ENCODE peak calls at places on chromosomes 2 and 18, in ten cellular contexts. D is brain microvascular endothelial cell; W is body of pancreas; J is Peyer's patch; U is epithelial cell of proximal tubule; P is adrenal gland; R is ascending aorta; H is CD4-positive, alpha-beta T cell; I is AG09319; B is foreskin keratinocyte. F is an unnamed sample.

GRCh38 chr2:109438773-109439191 is 175.0 kb downstream of the SEPTIN10 start:
- DNase-seq in I (peak), J (no peak), R (peak), P (peak), B (peak), W (no peak), D (peak), U (no peak), H (no peak), F (no peak)

GRCh38 chr18:22471546-22472131 is 53.9 kb upstream of the CTAGE1 start:
- DNase-seq in D (peak), P (peak), H (no peak), R (peak), I (no peak), W (peak), B (no peak), U (peak), J (no peak), F (no peak)

GRCh38 chr2:95240091-95240490 is 32.8 kb downstream of the ZNF892 start:
- DNase-seq in W (no peak), P (no peak), I (no peak), D (no peak), J (no peak), U (no peak), R (no peak), B (peak), H (no peak), F (no peak)

GRCh38 chr2:72673279-72673678 is 152.6 kb downstream of the EXOC6B start:
- DNase-seq in W (no peak), I (no peak), U (peak), H (no peak), R (no peak), P (no peak), J (no peak), D (no peak), B (no peak), F (no peak)

GRCh38 chr2:70103531-70104061 is 16.3 kb downstream of the PCBP1 start:
- DNase-seq in U (no peak), W (no peak), H (no peak), R (no peak), I (no peak), J (peak), P (no peak), D (no peak), B (no peak), F (no peak)

GRCh38 chr18:45891806-45892205 is 66.3 kb downstream of the SIGLEC15 start:
- DNase-seq in U (no peak), H (no peak), D (no peak), B (no peak), R (no peak), P (no peak), J (no peak), I (no peak), W (no peak), F (no peak)

GRCh38 chr2:96894151-96894531 is 24.3 kb upstream of the SEMA4C start:
- DNase-seq in U (no peak), W (no peak), H (no peak), I (no peak), R (no peak), B (no peak), P (no peak), D (no peak), J (no peak), F (no peak)

GRCh38 chr2:216618785-216619184 is 14.4 kb upstream of the IGFBP2 start:
- DNase-seq in D (no peak), J (no peak), W (no peak), U (no peak), R (no peak), B (no peak), H (no peak), P (no peak), I (no peak), F (no peak)

GRCh38 chr2:16002575-16002974 is 62.2 kb downstream of the MYCN start:
- DNase-seq in R (no peak), I (no peak), D (no peak), P (no peak), J (no peak), H (no peak), B (no peak), U (no peak), W (no peak), F (no peak)

GRCh38 chr2:161031516-161031915 is 128.7 kb upstream of the TANK start:
- DNase-seq in J (no peak), U (no peak), H (no peak), D (no peak), W (no peak), B (no peak), I (no peak), R (no peak), P (no peak), F (no peak)

GRCh38 chr2:145038041-145038525 is 518.2 kb upstream of the ZEB2 start:
- DNase-seq in B (no peak), R (no peak), W (no peak), I (no peak), D (no peak), H (no peak), P (no peak), J (no peak), U (no peak), F (no peak)

GRCh38 chr2:190149942-190150341 is 87.4 kb upstream of the MSTN start:
- DNase-seq in U (no peak), B (no peak), H (no peak), D (no peak), R (no peak), P (no peak), I (no peak), J (no peak), W (no peak), F (no peak)

GRCh38 chr2:47641366-47641765 is 141.6 kb upstream of the MSH6 start:
- DNase-seq in B (no peak), P (no peak), J (no peak), R (no peak), D (no peak), U (no peak), H (no peak), W (no peak), I (no peak), F (no peak)

GRCh38 chr2:171598713-171599319 is 76.5 kb downstream of the CYBRD1 start:
- DNase-seq in I (peak), D (peak), P (peak), H (peak), U (peak), R (no peak), W (peak), B (peak), J (peak), F (no peak)

DNA sequence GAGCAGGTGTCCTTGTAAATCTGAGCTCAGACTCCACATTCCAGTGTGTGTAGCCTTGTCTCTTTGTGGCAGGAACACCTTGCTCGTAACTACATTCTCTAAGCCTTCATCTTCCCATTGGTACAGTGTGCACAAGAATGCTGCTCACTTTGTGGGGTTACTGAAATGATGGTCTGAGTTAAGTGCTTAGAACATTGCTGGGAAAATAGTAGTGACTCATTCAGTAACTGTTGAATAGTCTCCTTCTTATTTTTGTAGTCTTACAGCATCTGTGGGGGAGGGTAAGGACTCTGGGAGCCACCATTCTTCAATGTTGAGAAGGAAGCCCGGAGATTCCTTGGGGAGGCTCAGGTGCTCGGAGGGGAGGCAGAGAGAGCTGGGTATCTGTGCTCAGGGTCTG is 236.0 kb upstream of the HDAC4 start:
- DNase-seq in W (no peak), R (no peak), J (no peak), P (no peak), I (no peak), D (no peak), B (no peak), U (no peak), H (no peak), F (no peak)
- TF ChIP-seq CTCF in W (no peak), R (no peak), J (no peak), P (no peak), I (no peak), D (no peak), B (no peak), U (no peak), H (no peak), F (no peak)

GRCh38 chr2:232435375-232435648 is 20.6 kb upstream of the ALPI start:
- DNase-seq in I (no peak), R (no peak), U (no peak), D (no peak), W (no peak), B (no peak), J (no peak), P (no peak), H (no peak), F (no peak)

GRCh38 chr2:232431705-232432590 is 24.0 kb upstream of the ALPI start:
- DNase-seq in H (no peak), U (no peak), I (no peak), W (no peak), P (no peak), R (no peak), B (no peak), D (no peak), J (no peak), F (no peak)

GRCh38 chr2:232434563-232435374 is 21.2 kb upstream of the ALPI start:
- DNase-seq in U (no peak), B (no peak), R (no peak), D (no peak), J (no peak), I (no peak), P (no peak), H (no peak), W (no peak), F (no peak)

GRCh38 chr2:232434091-232434490 is 21.9 kb upstream of the ALPI start:
- DNase-seq in W (no peak), D (no peak), B (no peak), H (no peak), R (no peak), U (no peak), P (no peak), I (no peak), J (no peak), F (no peak)

DNA sequence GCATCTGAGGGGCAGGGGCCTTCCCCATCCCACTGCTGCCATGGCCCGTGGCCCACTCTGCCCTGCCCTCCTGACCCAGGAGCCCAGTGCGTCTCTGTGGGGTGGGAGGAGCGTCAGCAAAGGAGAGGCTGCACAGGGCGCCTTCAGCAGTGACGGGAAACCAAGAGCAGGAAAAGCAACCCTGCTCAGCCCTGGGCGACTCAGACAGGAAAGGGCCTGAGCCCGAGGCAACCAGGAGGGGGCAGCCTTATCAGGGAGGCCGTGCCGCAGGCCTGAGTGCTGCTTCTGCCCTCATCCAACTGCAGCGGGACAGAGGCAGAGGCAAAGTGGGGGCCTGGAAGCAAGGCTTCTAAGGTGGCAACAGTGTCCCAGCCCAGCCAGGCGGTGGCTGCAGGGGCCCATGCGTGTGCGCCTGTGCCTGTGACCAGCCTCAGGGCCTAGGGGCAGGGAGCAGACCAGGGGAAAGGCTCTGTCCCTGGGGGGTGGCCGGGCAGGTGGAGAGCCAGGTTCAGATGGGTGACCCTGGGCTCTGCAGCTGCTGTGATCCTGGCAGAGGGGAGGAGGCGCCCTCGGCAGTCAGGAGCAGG is 23.3 kb upstream of the ALPI start:
- DNase-seq in D (no peak), P (no peak), H (no peak), I (no peak), R (no peak), B (no peak), W (no peak), U (no peak), J (no peak), F (no peak)
- TF ChIP-seq CTCF in D (peak), P (no peak), H (no peak), I (no peak), R (no peak), B (peak), W (no peak), U (no peak), J (no peak), F (no peak)

DNA sequence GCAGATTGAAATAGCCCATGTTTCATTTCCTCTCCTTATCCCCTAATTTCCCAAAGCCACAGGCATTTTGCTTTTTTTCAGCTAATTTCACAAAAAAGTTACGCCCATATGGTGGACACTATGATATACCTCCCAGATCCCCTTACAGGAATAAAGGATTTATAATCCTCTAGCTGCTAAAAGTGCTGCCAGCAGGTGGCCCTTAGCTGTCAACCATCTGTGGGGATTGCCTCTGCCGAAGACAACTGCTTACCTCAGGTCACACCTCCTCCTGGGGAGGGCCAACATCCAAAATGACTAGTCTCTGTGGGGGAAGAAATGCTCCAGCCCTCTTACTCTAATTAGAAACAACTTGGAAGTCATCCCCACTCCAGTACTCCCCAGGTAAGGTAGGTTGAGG is 61.0 kb upstream of the EPB41L3 start:
- DNase-seq in R (no peak), J (no peak), I (no peak), B (no peak), W (no peak), H (no peak), U (no peak), P (no peak), D (no peak), F (no peak)
- TF ChIP-seq CTCF in R (no peak), J (peak), I (no peak), B (peak), W (no peak), H (no peak), U (peak), P (no peak), D (peak), F (no peak)

GRCh38 chr2:168703926-168704325 is 98.5 kb upstream of the NOSTRIN start:
- DNase-seq in U (no peak), I (no peak), B (no peak), R (no peak), H (no peak), D (no peak), J (no peak), W (no peak), P (no peak), F (no peak)

GRCh38 chr2:168706806-168707205 is 95.6 kb upstream of the NOSTRIN start:
- DNase-seq in I (no peak), B (no peak), W (no peak), P (no peak), D (no peak), J (no peak), U (no peak), R (no peak), H (no peak), F (no peak)

GRCh38 chr2:168708099-168708498 is 94.3 kb upstream of the NOSTRIN start:
- DNase-seq in B (no peak), R (no peak), W (no peak), D (no peak), U (no peak), P (no peak), H (no peak), J (no peak), I (no peak), F (no peak)

GRCh38 chr2:168702579-168702978 is 99.9 kb upstream of the NOSTRIN start:
- DNase-seq in I (no peak), B (no peak), W (no peak), J (no peak), D (no peak), R (no peak), P (no peak), H (no peak), U (no peak), F (no peak)

DNA sequence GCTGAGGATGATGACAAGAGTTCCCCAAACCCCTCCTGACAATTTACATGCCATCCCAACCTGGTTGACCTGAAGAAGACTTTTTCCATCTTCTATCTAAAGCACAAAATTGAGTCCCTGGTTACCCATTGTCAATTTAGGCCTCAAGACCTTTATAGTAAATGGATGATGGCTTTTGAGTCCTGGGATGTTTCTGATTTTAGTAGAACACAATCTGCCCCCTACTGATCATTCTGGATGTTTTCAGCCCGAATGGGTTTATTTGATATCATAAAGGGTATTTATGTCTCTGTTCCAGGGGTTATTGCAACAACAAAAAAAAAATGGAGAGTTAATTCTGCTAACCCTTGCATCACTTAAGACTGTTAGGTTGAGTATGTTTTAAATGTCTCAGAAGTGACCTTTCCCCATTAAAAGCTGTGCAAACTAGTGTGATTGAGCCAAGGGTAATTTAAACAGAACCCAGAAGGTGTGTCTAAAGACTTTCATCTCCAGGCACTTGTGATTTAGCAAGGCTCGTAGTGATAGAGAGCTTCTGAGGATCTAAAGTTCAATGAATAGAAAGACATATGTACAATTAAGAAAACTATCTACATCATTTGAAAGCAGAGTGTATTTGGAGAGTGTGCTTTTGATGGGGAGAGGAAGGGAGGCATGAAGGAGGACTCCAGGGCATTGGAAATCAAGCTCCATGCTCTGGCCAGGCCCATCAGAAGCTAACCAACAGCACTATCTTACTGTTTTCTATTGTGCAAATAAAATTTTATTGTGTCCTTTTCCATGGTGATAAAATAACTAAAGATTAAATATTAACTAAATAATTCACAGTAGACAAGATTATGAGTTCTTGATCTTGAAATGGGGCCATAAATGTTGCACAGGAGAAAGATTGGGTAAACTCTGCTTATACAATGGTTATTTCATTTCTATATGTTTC is 96.6 kb upstream of the NOSTRIN start:
- DNase-seq in J (no peak), U (no peak), D (no peak), W (no peak), I (no peak), H (no peak), R (no peak), P (no peak), B (no peak), F (no peak)
- TF ChIP-seq CTCF in J (peak), U (peak), D (peak), W (no peak), I (peak), H (no peak), R (no peak), P (peak), B (peak), F (no peak)

DNA sequence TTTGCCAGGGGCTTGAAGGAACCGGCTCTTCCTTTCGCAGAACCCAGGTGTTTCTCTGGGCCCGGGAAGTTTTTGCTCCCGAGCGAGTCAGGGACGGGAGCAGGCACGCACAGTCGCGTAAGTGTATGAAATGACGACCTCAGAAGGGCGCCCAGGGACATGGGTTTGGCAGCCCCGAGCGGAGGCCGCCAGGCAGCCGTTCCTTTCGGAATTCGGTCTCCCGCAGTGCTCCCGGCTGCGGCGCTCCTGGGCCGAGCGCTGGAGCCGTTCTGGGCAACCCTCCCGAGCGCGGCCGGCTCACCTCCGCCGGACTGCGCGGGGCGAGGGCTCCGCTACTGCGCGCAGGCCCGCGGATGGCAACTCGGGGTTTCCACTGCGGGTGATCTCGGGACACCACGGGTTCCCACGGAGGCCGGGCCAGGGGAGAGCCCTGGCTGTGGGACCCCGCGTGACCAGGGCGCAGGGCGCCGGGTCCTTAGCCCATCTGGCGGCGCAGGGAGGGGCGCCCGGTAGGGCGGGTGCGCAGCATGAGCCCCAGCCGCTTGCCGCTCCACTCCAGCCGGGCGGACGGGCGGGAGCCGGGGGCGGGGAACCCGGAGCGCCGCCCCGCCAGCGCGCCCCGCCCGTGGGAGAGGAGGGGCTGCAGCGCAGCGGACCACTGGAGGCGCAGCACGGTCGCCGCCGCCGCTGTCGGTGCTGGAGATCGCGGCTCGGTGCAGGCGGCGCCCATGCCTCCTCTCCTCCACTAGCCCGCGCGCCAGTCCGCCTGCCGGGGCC is at the start of gene OSBPL6:
- DNase-seq in B (peak), I (peak), U (no peak), H (peak), J (peak), R (peak), D (peak), W (peak), P (peak), F (peak)
- TF ChIP-seq CTCF in B (peak), I (no peak), U (no peak), H (no peak), J (peak), R (no peak), D (peak), W (peak), P (peak), F (no peak)

DNA sequence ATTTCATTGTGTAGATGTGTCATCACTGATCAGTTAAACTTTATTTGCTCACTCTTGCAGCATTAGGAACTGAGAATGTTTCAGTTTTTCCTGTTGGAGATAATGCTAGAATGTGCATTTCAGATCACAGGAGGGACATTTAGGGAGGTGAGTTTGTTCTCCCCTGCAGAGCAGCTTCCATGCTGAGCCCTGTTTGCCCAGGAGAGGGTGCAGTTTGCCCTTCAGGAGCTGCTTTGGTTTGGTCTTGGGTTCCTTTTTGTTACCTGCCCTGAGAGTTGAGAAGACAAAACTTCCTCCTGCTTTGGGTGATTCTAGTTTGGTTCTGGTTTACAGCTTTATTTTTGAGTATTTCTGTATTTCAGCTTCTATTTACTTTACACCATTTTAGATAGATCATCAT is 49.9 kb downstream of the DGKD start:
- DNase-seq in P (no peak), U (no peak), H (peak), D (no peak), B (peak), W (no peak), J (peak), I (no peak), R (no peak), F (no peak)
- TF ChIP-seq CTCF in P (peak), U (peak), H (peak), D (peak), B (peak), W (peak), J (peak), I (peak), R (peak), F (no peak)

GRCh38 chr2:187171318-187171717 is 276.7 kb downstream of the CALCRL start:
- DNase-seq in J (no peak), D (no peak), I (no peak), R (no peak), P (no peak), U (no peak), H (no peak), B (no peak), W (no peak), F (no peak)

GRCh38 chr2:187169864-187170263 is 278.2 kb downstream of the CALCRL start:
- DNase-seq in J (no peak), P (no peak), I (no peak), W (no peak), B (no peak), R (no peak), D (no peak), H (no peak), U (no peak), F (no peak)

GRCh38 chr2:187169108-187169713 is 278.8 kb downstream of the CALCRL start:
- DNase-seq in B (no peak), W (no peak), J (no peak), H (no peak), R (no peak), P (no peak), U (no peak), D (no peak), I (no peak), F (no peak)

GRCh38 chr2:187177253-187177652 is 270.8 kb downstream of the CALCRL start:
- DNase-seq in U (no peak), J (no peak), R (no peak), P (no peak), D (no peak), H (no peak), B (no peak), W (no peak), I (no peak), F (no peak)

GRCh38 chr2:187174582-187174981 is 273.5 kb downstream of the CALCRL start:
- DNase-seq in J (no peak), B (no peak), I (no peak), D (no peak), R (no peak), W (no peak), U (no peak), P (no peak), H (no peak), F (no peak)
- TF ChIP-seq CTCF in J (peak), B (peak), I (peak), D (peak), R (no peak), W (no peak), U (peak), P (no peak), H (no peak), F (no peak)